ENCODE peak calls at places on chromosomes 6 and 20, in ten cellular contexts. U, P, D, Z, M, L, F, B, R and C are unnamed samples.
A peak's percentile ranks its signal among the peaks of the same experiment; 100 is the strongest.

GRCh38 chr20:49345538-49345937 is 67.7 kb upstream of the ZNFX1 start:
- DNase-seq in M (no peak), R (peak; percentile 56), F (peak; percentile 95), P (peak; percentile 58), D (no peak), L (no peak), Z (no peak), U (no peak), B (peak; percentile 45), C (peak; percentile 42)

GRCh38 chr6:155103816-155104366 is 108.8 kb downstream of the TIAM2 start:
- DNase-seq in R (no peak), D (no peak), L (no peak), F (no peak), P (peak; percentile 55), U (no peak), M (no peak), Z (peak; percentile 21), B (no peak), C (no peak)

GRCh38 chr6:99993533-99994251 is at the start of gene MCHR2:
- DNase-seq in R (peak; percentile 45), D (no peak), P (no peak), U (no peak), Z (no peak), M (no peak), L (no peak), B (no peak), F (no peak), C (no peak)

GRCh38 chr20:5844063-5844681 is 94.0 kb downstream of the SHLD1 start:
- DNase-seq in P (no peak), M (peak; percentile 35), Z (peak; percentile 77), D (no peak), U (peak; percentile 91), L (no peak), F (no peak), B (no peak), R (peak; percentile 37), C (peak; percentile 26)

GRCh38 chr20:59074456-59074855 is 31.9 kb upstream of the PRELID3B start:
- DNase-seq in M (no peak), F (no peak), Z (peak; percentile 20), U (no peak), L (no peak), R (no peak), B (no peak), P (no peak), D (no peak), C (peak; percentile 68)

GRCh38 chr20:60254901-60255411 is 296.7 kb downstream of the CDH26 start:
- DNase-seq in R (no peak), D (no peak), U (peak; percentile 56), B (no peak), Z (no peak), F (peak; percentile 66), M (no peak), L (no peak), P (peak; percentile 2), C (peak; percentile 56)

GRCh38 chr6:66226099-66226498 is 519.1 kb upstream of the EYS start:
- DNase-seq in Z (no peak), F (no peak), M (no peak), R (peak; percentile 2), P (no peak), B (no peak), D (no peak), L (no peak), U (peak; percentile 88), C (no peak)

GRCh38 chr6:5379647-5380242 is 118.4 kb downstream of the FARS2 start:
- DNase-seq in F (no peak), Z (peak; percentile 46), M (peak; percentile 72), R (no peak), U (peak; percentile 49), B (no peak), L (no peak), P (peak; percentile 49), D (no peak), C (no peak)

GRCh38 chr6:6661191-6661590 is 72.7 kb downstream of the LY86 start:
- DNase-seq in B (no peak), P (no peak), M (no peak), R (no peak), L (no peak), D (no peak), U (no peak), F (no peak), Z (no peak), C (no peak)

GRCh38 chr6:105038259-105038658 is 81.4 kb downstream of the LIN28B start:
- DNase-seq in L (no peak), P (peak; percentile 1), Z (no peak), D (no peak), U (no peak), F (no peak), B (no peak), R (no peak), M (no peak), C (no peak)